ENCODE peak calls at places on chromosomes 6 and 20, in seven cellular contexts. X, Q, O, D, Y, J and C are unnamed samples.

GRCh38 chr6:20699402-20699801 is 165.1 kb downstream of the CDKAL1 start:
- DNase-seq in X (no peak), Q (no peak), O (no peak), D (no peak), Y (no peak), J (peak), C (no peak)

GRCh38 chr20:8646026-8646425 is 422.9 kb upstream of the PLCB4 start:
- DNase-seq in X (peak), Q (no peak), O (no peak), D (no peak), Y (no peak), J (no peak), C (peak)

GRCh38 chr6:155120034-155120433 is 124.9 kb downstream of the TIAM2 start:
- DNase-seq in X (no peak), Q (no peak), O (no peak), D (no peak), Y (peak), J (no peak), C (no peak)

GRCh38 chr20:50194831-50195523 is 4.3 kb downstream of the CEBPB start:
- DNase-seq in X (no peak), Q (no peak), O (no peak), D (no peak), Y (no peak), J (no peak), C (peak)

GRCh38 chr20:16538779-16539178 is 34.5 kb downstream of the KIF16B start:
- DNase-seq in X (no peak), Q (no peak), O (no peak), D (no peak), Y (no peak), J (no peak), C (no peak)

GRCh38 chr6:4573958-4574481 is 202.2 kb upstream of the CDYL start:
- DNase-seq in X (no peak), Q (no peak), O (no peak), D (no peak), Y (no peak), J (no peak), C (peak)

GRCh38 chr20:24934101-24934661 is 14.9 kb upstream of the CST7 start:
- DNase-seq in X (no peak), Q (no peak), O (no peak), D (no peak), Y (no peak), J (no peak), C (no peak)

GRCh38 chr6:82017316-82017715 is 230.2 kb downstream of the IBTK start:
- DNase-seq in X (peak), Q (no peak), O (no peak), D (no peak), Y (peak), J (peak), C (peak)

GRCh38 chr6:24858154-24858801 is 59.6 kb upstream of the ARMH2 start:
- DNase-seq in X (peak), Q (no peak), O (no peak), D (no peak), Y (no peak), J (no peak), C (peak)

GRCh38 chr20:9886227-9886626 is 47.4 kb upstream of the PAK5 start:
- DNase-seq in X (peak), Q (no peak), O (no peak), D (no peak), Y (no peak), J (no peak), C (peak)

GRCh38 chr20:24773751-24774201 is 175.3 kb upstream of the CST7 start:
- DNase-seq in X (peak), Q (no peak), O (no peak), D (no peak), Y (no peak), J (no peak), C (peak)

GRCh38 chr6:46972521-46972920 is 50.8 kb upstream of the ADGRF5 start:
- DNase-seq in X (no peak), Q (no peak), O (no peak), D (no peak), Y (no peak), J (no peak), C (peak)

GRCh38 chr20:8510808-8511207 is 378.7 kb downstream of the PLCB1 start:
- DNase-seq in X (no peak), Q (no peak), O (no peak), D (no peak), Y (no peak), J (no peak), C (no peak)

GRCh38 chr6:46113370-46113769 is 16.4 kb upstream of the ENPP4 start:
- DNase-seq in X (no peak), Q (no peak), O (no peak), D (no peak), Y (no peak), J (peak), C (no peak)

GRCh38 chr20:49187330-49188100 is 619 bp downstream of the STAU1 start:
- DNase-seq in X (no peak), Q (no peak), O (no peak), D (peak), Y (peak), J (peak), C (no peak)

GRCh38 chr20:25310921-25311728 is 63.2 kb downstream of the PYGB start:
- DNase-seq in X (peak), Q (no peak), O (no peak), D (no peak), Y (no peak), J (no peak), C (peak)

GRCh38 chr6:164018127-164018526 is 603.6 kb downstream of the QKI start:
- DNase-seq in X (no peak), Q (no peak), O (no peak), D (no peak), Y (no peak), J (no peak), C (no peak)

GRCh38 chr6:99349620-99350141 is at the start of gene FAXC:
- DNase-seq in X (no peak), Q (peak), O (no peak), D (no peak), Y (peak), J (peak), C (no peak)

GRCh38 chr20:43833511-43834395 is 80.9 kb upstream of the TOX2 start:
- DNase-seq in X (no peak), Q (no peak), O (no peak), D (no peak), Y (no peak), J (no peak), C (no peak)

GRCh38 chr6:44043479-44044153 is 83.6 kb downstream of the MRPL14 start:
- DNase-seq in X (no peak), Q (no peak), O (no peak), D (no peak), Y (no peak), J (no peak), C (peak)

GRCh38 chr6:165822501-165822900 is 159.5 kb upstream of the PDE10A start:
- DNase-seq in X (no peak), Q (no peak), O (no peak), D (no peak), Y (no peak), J (no peak), C (no peak)

GRCh38 chr6:4585682-4586468 is 190.3 kb upstream of the CDYL start:
- DNase-seq in X (no peak), Q (no peak), O (no peak), D (no peak), Y (no peak), J (no peak), C (no peak)

GRCh38 chr20:58179432-58180099 is 48.9 kb downstream of the ANKRD60 start:
- DNase-seq in X (no peak), Q (peak), O (peak), D (peak), Y (peak), J (peak), C (no peak)

GRCh38 chr20:23294166-23294565 is 56.4 kb upstream of the NXT1 start:
- DNase-seq in X (no peak), Q (no peak), O (no peak), D (no peak), Y (no peak), J (no peak), C (no peak)

GRCh38 chr6:45697605-45698004 is 318.1 kb downstream of the CLIC5 start:
- DNase-seq in X (peak), Q (no peak), O (no peak), D (no peak), Y (peak), J (no peak), C (peak)

GRCh38 chr20:36540551-36541211 is 638 bp upstream of the MYL9 start:
- DNase-seq in X (no peak), Q (peak), O (no peak), D (no peak), Y (peak), J (no peak), C (no peak)

GRCh38 chr6:108966855-108967755 is 118.9 kb downstream of the ARMC2 start:
- DNase-seq in X (no peak), Q (peak), O (no peak), D (no peak), Y (peak), J (peak), C (peak)

GRCh38 chr20:57407541-57407956 is 16.4 kb downstream of the RBM38 start:
- DNase-seq in X (no peak), Q (no peak), O (no peak), D (no peak), Y (no peak), J (peak), C (no peak)

GRCh38 chr20:37311710-37312355 is 22.4 kb downstream of the MANBAL start:
- DNase-seq in X (no peak), Q (no peak), O (no peak), D (no peak), Y (no peak), J (no peak), C (no peak)

GRCh38 chr20:15838466-15838865 is 734.8 kb downstream of the KIF16B start:
- DNase-seq in X (no peak), Q (no peak), O (no peak), D (no peak), Y (no peak), J (no peak), C (no peak)

GRCh38 chr6:3227363-3228045 is at the start of gene TUBB2B:
- DNase-seq in X (no peak), Q (peak), O (no peak), D (no peak), Y (peak), J (peak), C (no peak)

GRCh38 chr20:10861086-10861485 is 187.3 kb upstream of the JAG1 start:
- DNase-seq in X (no peak), Q (no peak), O (no peak), D (no peak), Y (no peak), J (no peak), C (peak)

GRCh38 chr6:16511723-16512584 is 249.3 kb downstream of the ATXN1 start:
- DNase-seq in X (no peak), Q (no peak), O (no peak), D (no peak), Y (no peak), J (peak), C (no peak)

GRCh38 chr6:18425218-18425617 is 38.1 kb downstream of the RNF144B start:
- DNase-seq in X (no peak), Q (no peak), O (no peak), D (no peak), Y (no peak), J (peak), C (no peak)